ENCODE peak calls at places on chromosomes 6 and 20, in five cellular contexts. N, T, W, U and L are unnamed samples.

GRCh38 chr6:84065718-84066290 is 32.2 kb downstream of the MRAP2 start:
- DNase-seq in U (no peak), T (no peak), N (no peak), W (no peak), L (no peak)

GRCh38 chr20:33233129-33233774 is 2.5 kb upstream of the BPIFA1 start:
- DNase-seq in N (peak), T (no peak), W (no peak), U (peak), L (no peak)

GRCh38 chr6:30876039-30876730 is 8.1 kb upstream of the DDR1 start:
- DNase-seq in N (no peak), T (no peak), U (no peak), W (peak), L (peak)

GRCh38 chr6:35681298-35681697 is 7.4 kb downstream of the FKBP5 start:
- DNase-seq in U (no peak), W (no peak), N (no peak), T (no peak), L (no peak)

GRCh38 chr6:164303092-164304007 is 888.8 kb downstream of the QKI start:
- DNase-seq in U (no peak), W (peak), N (no peak), T (no peak), L (peak)

GRCh38 chr20:38723982-38724602 is at the start of gene SLC32A1:
- DNase-seq in W (no peak), T (no peak), N (peak), U (peak), L (no peak)

GRCh38 chr6:90048191-90048969 is 154.1 kb downstream of the GJA10 start:
- DNase-seq in N (no peak), T (no peak), U (no peak), W (no peak), L (no peak)

GRCh38 chr6:44525761-44526351 is 138.3 kb downstream of the CDC5L start:
- DNase-seq in N (no peak), T (no peak), W (no peak), U (no peak), L (no peak)

GRCh38 chr6:137657351-137657911 is 163.2 kb upstream of the OLIG3 start:
- DNase-seq in W (no peak), U (no peak), N (no peak), T (no peak), L (no peak)

GRCh38 chr6:15881150-15881549 is 218.3 kb upstream of the DTNBP1 start:
- DNase-seq in T (no peak), W (peak), N (no peak), U (no peak), L (no peak)

GRCh38 chr6:119129968-119130484 is 51.6 kb upstream of the FAM184A start:
- DNase-seq in U (no peak), N (no peak), T (no peak), W (no peak), L (no peak)

GRCh38 chr20:53809728-53810365 is 216.2 kb upstream of the ZNF217 start:
- DNase-seq in T (no peak), N (no peak), W (no peak), U (no peak), L (no peak)

GRCh38 chr20:61442075-61442670 is 190.1 kb downstream of the CDH4 start:
- DNase-seq in T (no peak), U (no peak), W (no peak), N (no peak), L (no peak)

GRCh38 chr6:136341967-136342366 is 52.3 kb upstream of the BCLAF1 start:
- DNase-seq in T (no peak), W (no peak), U (no peak), N (no peak), L (no peak)

GRCh38 chr6:139625998-139626975 is 251.8 kb upstream of the CITED2 start:
- DNase-seq in W (peak), N (no peak), U (peak), T (no peak), L (no peak)

GRCh38 chr6:38264605-38265004 is 375.1 kb downstream of the BTBD9 start:
- DNase-seq in U (peak), N (no peak), W (no peak), T (no peak), L (no peak)

GRCh38 chr20:39009348-39009747 is 47.2 kb downstream of the DHX35 start:
- DNase-seq in T (no peak), U (no peak), W (no peak), N (no peak), L (no peak)

GRCh38 chr6:164379786-164380185 is 929.6 kb downstream of the C6orf118 start:
- DNase-seq in U (no peak), W (no peak), T (no peak), N (no peak), L (no peak)

GRCh38 chr6:37381579-37381978 is 27.8 kb downstream of the RNF8 start:
- DNase-seq in U (peak), T (no peak), N (peak), W (no peak), L (no peak)

GRCh38 chr6:85382541-85382940 is 67.3 kb upstream of the NT5E start:
- DNase-seq in U (no peak), N (no peak), T (no peak), W (no peak), L (no peak)

GRCh38 chr6:157761331-157761921 is 61.6 kb upstream of the SNX9 start:
- DNase-seq in N (no peak), T (no peak), W (no peak), U (no peak), L (no peak)

GRCh38 chr6:50952092-50952932 is 133.6 kb downstream of the TFAP2B start:
- DNase-seq in U (no peak), T (no peak), N (no peak), W (no peak), L (no peak)

GRCh38 chr6:89007209-89008001 is 44.0 kb upstream of the RNGTT start:
- DNase-seq in T (no peak), U (no peak), W (no peak), N (no peak), L (no peak)

GRCh38 chr6:30207619-30208295 is 5.4 kb downstream of the TRIM26 start:
- DNase-seq in N (no peak), U (no peak), W (peak), T (no peak), L (no peak)

GRCh38 chr6:105781248-105781647 is 304.9 kb upstream of the PRDM1 start:
- DNase-seq in U (no peak), W (no peak), N (no peak), T (no peak), L (no peak)

GRCh38 chr6:35146453-35146852 is 5.3 kb upstream of the TCP11 start:
- DNase-seq in T (no peak), U (peak), W (peak), N (peak), L (no peak)

GRCh38 chr6:125985967-125986294 is 409 bp upstream of the TRMT11 start:
- DNase-seq in W (no peak), U (no peak), T (no peak), N (no peak), L (no peak)

GRCh38 chr6:148294059-148294458 is 48.6 kb upstream of the SASH1 start:
- DNase-seq in W (no peak), U (no peak), T (no peak), N (no peak), L (no peak)

GRCh38 chr6:106692112-106692822 is 62.9 kb downstream of the QRSL1 start:
- DNase-seq in W (no peak), U (no peak), N (no peak), T (no peak), L (peak)

GRCh38 chr6:67766061-67766460 is 869.0 kb upstream of the ADGRB3 start:
- DNase-seq in N (no peak), U (no peak), W (no peak), T (no peak), L (no peak)

GRCh38 chr6:27553123-27553904 is 80.4 kb upstream of the ZNF184 start:
- DNase-seq in N (peak), W (no peak), U (peak), T (no peak), L (no peak)

GRCh38 chr6:109372070-109372585 is 10.1 kb downstream of the CD164 start:
- DNase-seq in U (no peak), W (no peak), N (no peak), T (no peak), L (no peak)

GRCh38 chr6:135686784-135687301 is 164.7 kb upstream of the PDE7B start:
- DNase-seq in N (no peak), W (no peak), T (no peak), U (no peak), L (no peak)

GRCh38 chr6:113949499-113949898 is 21.4 kb downstream of the HDAC2 start:
- DNase-seq in W (no peak), N (no peak), T (no peak), U (no peak), L (no peak)

GRCh38 chr20:2596673-2597279 is 55.7 kb upstream of the NOP56 start:
- DNase-seq in N (no peak), U (no peak), T (no peak), W (no peak), L (no peak)

GRCh38 chr6:8195714-8196104 is 93.4 kb upstream of the EEF1E1 start:
- DNase-seq in W (no peak), N (no peak), U (no peak), T (no peak), L (no peak)

GRCh38 chr6:79586548-79586947 is 44.6 kb upstream of the SH3BGRL2 start:
- DNase-seq in W (no peak), N (peak), U (no peak), T (no peak), L (no peak)
- TF ChIP-seq CTCF in W (no peak), N (peak), U (no peak), T (peak), L (peak)

GRCh38 chr20:37366749-37367148 is 20.8 kb downstream of the SRC start:
- DNase-seq in N (no peak), W (no peak), T (no peak), U (no peak), L (no peak)
- TF ChIP-seq CTCF in N (no peak), W (no peak), T (no peak), U (no peak), L (no peak)

GRCh38 chr20:31901615-31902014 is 31.2 kb downstream of the TTLL9 start:
- DNase-seq in W (no peak), T (no peak), N (no peak), U (no peak), L (no peak)
- TF ChIP-seq CTCF in W (no peak), T (no peak), N (no peak), U (no peak), L (no peak)

GRCh38 chr20:35615667-35616464 is at the start of gene SPAG4:
- DNase-seq in W (peak), N (peak), U (peak), T (peak), L (peak)
- TF ChIP-seq CTCF in W (no peak), N (no peak), U (no peak), T (no peak), L (no peak)

GRCh38 chr6:161557333-161558107 is 283.7 kb upstream of the AGPAT4 start:
- DNase-seq in T (no peak), U (peak), W (no peak), N (no peak), L (no peak)
- TF ChIP-seq CTCF in T (no peak), U (no peak), W (no peak), N (no peak), L (no peak)

DNA sequence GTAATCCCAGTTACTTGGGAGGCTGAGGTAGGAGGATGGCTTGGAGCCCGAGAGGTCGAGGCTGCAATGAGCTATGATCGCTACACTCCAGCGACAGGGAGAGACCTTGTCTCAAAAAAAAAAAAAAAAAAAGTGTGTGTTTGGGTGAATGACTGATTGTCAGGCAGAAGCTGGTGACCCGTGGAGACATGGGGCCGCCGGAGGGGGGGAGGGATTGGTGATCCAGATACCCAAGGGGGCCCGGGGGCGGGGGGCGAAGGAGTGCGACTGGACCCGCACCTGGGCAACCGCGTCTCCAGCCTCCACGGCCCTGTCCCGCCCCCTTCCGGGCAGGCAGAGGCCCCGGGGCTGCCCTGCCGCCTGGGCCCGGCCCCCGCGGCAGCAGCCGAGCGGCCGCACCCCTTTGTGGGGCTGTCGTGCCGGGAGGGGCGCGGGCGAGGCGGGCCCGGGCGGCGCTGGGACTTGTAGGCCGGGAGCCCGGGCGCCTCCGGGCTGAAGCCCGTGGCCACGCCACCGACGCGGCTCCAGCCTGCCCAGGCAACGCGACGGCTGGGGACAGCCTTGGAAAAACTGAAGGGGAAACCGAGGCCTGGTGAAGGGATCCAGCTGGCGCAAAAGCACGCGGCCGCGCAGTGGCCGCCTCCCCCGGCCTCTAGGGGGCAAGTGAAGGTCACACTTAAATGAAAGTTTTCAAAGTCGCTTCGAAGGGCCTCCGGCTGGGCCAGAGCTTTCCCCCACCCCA is 2.1 kb upstream of the RBM38 start:
- DNase-seq in U (peak), T (peak), W (peak), N (peak), L (no peak)
- TF ChIP-seq CTCF in U (no peak), T (no peak), W (no peak), N (peak), L (no peak)

DNA sequence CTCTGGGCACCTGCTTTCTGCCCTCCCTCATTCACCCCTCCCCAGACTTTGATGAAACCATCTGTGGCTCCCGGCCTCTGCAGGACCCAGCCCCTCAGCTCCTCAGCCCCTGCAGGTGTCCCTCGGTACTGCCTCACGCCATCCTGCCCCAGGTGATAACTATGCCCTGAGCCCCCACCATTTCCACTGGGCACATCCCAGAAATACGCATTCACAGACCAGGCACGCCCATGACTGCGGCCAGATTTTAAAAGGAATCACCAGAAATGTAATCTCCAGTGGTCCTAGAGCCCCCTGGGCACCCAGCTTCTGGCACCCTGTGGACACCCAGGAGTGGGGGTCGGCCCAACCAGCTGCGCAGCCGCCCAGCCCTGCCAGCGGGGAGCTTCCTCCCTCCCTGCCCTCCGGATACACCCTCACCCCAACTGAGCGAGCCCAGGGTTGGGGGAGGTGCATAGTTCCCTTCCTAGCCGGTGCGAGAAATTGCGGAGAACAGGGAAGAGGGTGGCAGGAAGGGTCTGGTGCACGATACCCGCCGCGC is 585 bp upstream of the NTSR1 start:
- DNase-seq in W (no peak), U (peak), N (peak), T (peak), L (no peak)
- TF ChIP-seq CTCF in W (no peak), U (peak), N (peak), T (no peak), L (no peak)